ENCODE peak calls at places on chromosomes 2 and 18, in five cellular contexts. A is NCI-H1930, V is IMR-90, F is dorsolateral prefrontal cortex, H is AG09309. S is an unnamed sample.

GRCh38 chr18:36360256-36360909 is 62.9 kb downstream of the FHOD3 start:
- DNase-seq in F (no peak), A (no peak), V (no peak), H (no peak), S (no peak)

GRCh38 chr2:109476908-109477441 is 136.8 kb downstream of the SEPTIN10 start:
- DNase-seq in V (no peak), A (no peak), H (no peak), F (no peak), S (no peak)

GRCh38 chr2:62221141-62221540 is 25.2 kb downstream of the B3GNT2 start:
- DNase-seq in F (no peak), A (no peak), V (peak), H (no peak), S (peak)

GRCh38 chr2:68287580-68288441 is 31.9 kb downstream of the CNRIP1 start:
- DNase-seq in H (peak), A (no peak), V (peak), F (no peak), S (no peak)

GRCh38 chr18:78816916-78817315 is 162.7 kb upstream of the SALL3 start:
- DNase-seq in F (no peak), H (no peak), A (no peak), V (no peak), S (no peak)

GRCh38 chr2:121104721-121105141 is 180.3 kb downstream of the TFCP2L1 start:
- DNase-seq in H (no peak), F (no peak), V (peak), A (no peak), S (no peak)

GRCh38 chr2:97695744-97696143 is 17.6 kb upstream of the ZAP70 start:
- DNase-seq in F (no peak), V (no peak), H (no peak), A (no peak), S (no peak)

GRCh38 chr2:165617720-165618119 is 148.2 kb downstream of the CSRNP3 start:
- DNase-seq in H (no peak), F (no peak), A (no peak), V (no peak), S (peak)

GRCh38 chr2:233414777-233415570 is 60.7 kb downstream of the DGKD start:
- DNase-seq in V (peak), F (no peak), A (no peak), H (no peak), S (peak)

GRCh38 chr2:153939124-153939796 is 67.5 kb downstream of the GALNT13 start:
- DNase-seq in F (no peak), V (no peak), H (no peak), A (no peak), S (no peak)

S was measured in NCI-H2029 treated with DMSO at 0.1 percent for 48 hours.